ENCODE peak calls at places on chromosome X, in six cellular contexts. O is fibroblast of lung, G is HCT116, E is K562, N is neuronal stem cell, Y is PC-3. W is an unnamed sample. For H3K4me1, the result is how much of the 10 kb centered on the place peaks cover.

GRCh38 chrX:131747173-131747572 is 203.3 kb downstream of the OR13H1 start:
- DNase-seq in E (no peak), N (no peak), G (no peak), O (peak), Y (peak), W (peak)

GRCh38 chrX:139905041-139905440 is 27.8 kb downstream of the ATP11C start:
- DNase-seq in O (peak), G (no peak), E (no peak), Y (no peak), N (no peak), W (no peak)

GRCh38 chrX:41563881-41564280 is 116.7 kb downstream of the NYX start:
- DNase-seq in O (peak), N (no peak), Y (no peak), E (no peak), G (no peak), W (no peak)

GRCh38 chrX:101764538-101764937 is 104.9 kb upstream of the ARMCX2 start:
- DNase-seq in Y (no peak), G (no peak), O (peak), E (no peak), N (no peak), W (no peak)

GRCh38 chrX:150688911-150689451 is 4.2 kb upstream of the MTMR1 start:
- DNase-seq in Y (peak), G (peak), N (no peak), E (no peak), O (peak), W (no peak)

GRCh38 chrX:136166221-136166855 is 19.0 kb downstream of the FHL1 start:
- DNase-seq in N (no peak), G (no peak), O (peak), Y (peak), E (no peak), W (peak)

GRCh38 chrX:43882294-43882681 is at the start of gene MAOB:
- DNase-seq in O (peak), Y (no peak), G (no peak), E (peak), N (peak), W (no peak)

GRCh38 chrX:69073721-69074120 is 91.5 kb downstream of the PJA1 start:
- DNase-seq in G (no peak), Y (no peak), N (no peak), O (no peak), E (no peak), W (no peak)

GRCh38 chrX:110175146-110175545 is 142.7 kb downstream of the AMMECR1 start:
- DNase-seq in N (no peak), G (no peak), O (no peak), Y (no peak), E (no peak), W (no peak)

GRCh38 chrX:109709129-109709631 is 23.9 kb downstream of the ACSL4 start:
- DNase-seq in N (no peak), Y (peak), G (peak), O (peak), E (no peak), W (no peak)

GRCh38 chrX:46811101-46811500 is 25.7 kb upstream of the RP2 start:
- DNase-seq in O (no peak), Y (peak), E (no peak), G (no peak), N (no peak), W (no peak)

GRCh38 chrX:150692837-150693781 is at the start of gene MTMR1:
- DNase-seq in G (no peak), N (no peak), Y (peak), E (peak), O (no peak), W (peak)

GRCh38 chrX:118418811-118419251 is 72.9 kb downstream of the WDR44 start:
- DNase-seq in N (no peak), E (no peak), Y (no peak), G (no peak), O (no peak), W (no peak)

GRCh38 chrX:103396186-103396585 is 19.8 kb downstream of the BEX3 start:
- DNase-seq in E (no peak), O (peak), N (no peak), G (no peak), Y (no peak), W (no peak)

DNA sequence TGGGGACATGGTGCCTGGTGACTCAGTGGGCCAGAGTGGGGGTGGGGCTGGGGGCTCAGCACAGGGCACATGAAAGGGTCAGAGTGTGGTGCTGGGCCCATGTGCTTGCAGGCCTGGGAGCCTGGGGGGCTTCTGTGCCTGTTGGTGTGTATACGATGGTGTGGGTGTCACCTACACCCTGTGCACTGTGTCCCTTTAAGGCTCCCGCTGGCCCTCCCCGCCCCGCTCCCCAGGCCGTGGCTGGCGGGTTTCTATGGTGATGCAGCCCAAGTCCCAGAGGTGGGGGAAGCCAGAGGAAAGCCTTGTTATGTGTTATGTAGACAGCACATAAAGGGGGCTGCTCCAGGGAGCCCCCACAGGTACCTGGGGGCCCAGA is 5.5 kb downstream of the L1CAM start:
- DNase-seq in G (no peak), Y (no peak), O (no peak), E (no peak), N (no peak), W (no peak)
- H3K4me1 ChIP-seq in G (under half), Y (under half), O (under half), E (under half), N (half or more), W (under half)

DNA sequence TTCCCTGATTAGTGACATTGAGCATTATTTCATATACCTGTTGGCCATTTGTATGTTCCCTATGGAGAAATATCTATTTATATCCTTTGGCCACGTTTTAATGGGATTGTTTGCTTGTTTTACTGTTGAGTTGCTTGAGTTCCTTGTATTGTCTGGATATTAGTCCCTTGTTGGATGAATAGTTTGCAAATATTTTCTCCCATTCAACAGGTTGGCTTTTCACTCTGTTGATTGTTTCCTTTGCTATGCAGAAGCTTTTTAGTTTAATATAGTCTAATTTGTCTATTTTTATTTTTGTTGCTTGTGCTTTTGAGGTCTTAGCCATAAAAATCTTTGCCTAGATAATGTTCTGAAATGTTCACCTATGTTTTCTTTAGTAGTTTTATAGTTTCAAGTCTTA is 60.2 kb upstream of the HUWE1 start:
- DNase-seq in E (no peak), Y (no peak), N (no peak), O (no peak), G (no peak), W (no peak)
- H2AFZ ChIP-seq in E (no peak), Y (no peak), N (no peak), O (no peak), G (no peak), W (no peak)

DNA sequence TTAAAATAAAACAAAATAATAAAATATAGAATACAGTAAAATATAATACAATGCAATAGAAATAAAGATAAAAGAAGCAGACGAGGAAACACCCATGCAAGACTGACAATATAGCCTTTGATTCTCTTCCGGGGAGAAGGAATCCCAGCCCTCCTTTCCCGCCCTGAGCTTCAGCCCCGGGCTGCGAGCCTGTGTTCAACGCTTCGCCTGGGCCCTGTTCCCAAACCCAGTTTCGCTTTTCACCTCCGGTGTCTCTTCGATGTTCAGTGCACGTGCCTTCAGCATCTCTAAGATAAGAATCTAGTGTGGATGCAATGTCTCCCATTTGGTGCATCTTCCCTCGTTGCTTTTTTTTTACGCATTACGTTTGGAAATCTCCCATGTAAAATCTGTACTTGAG is 38.4 kb upstream of the ARSD start:
- DNase-seq in E (no peak), O (no peak), G (no peak), Y (no peak), N (no peak), W (no peak)
- H3K4me2 ChIP-seq in E (no peak), O (no peak), G (no peak), Y (peak), N (no peak), W (no peak)

GRCh38 chrX:1492421-1493012 is 39.8 kb upstream of the ASMTL start:
- DNase-seq in O (no peak), E (no peak), G (no peak), Y (no peak), N (no peak), W (no peak)
- H3K4me1 ChIP-seq in O (under half), E (under half), G (under half), Y (under half), N (under half), W (half or more)

DNA sequence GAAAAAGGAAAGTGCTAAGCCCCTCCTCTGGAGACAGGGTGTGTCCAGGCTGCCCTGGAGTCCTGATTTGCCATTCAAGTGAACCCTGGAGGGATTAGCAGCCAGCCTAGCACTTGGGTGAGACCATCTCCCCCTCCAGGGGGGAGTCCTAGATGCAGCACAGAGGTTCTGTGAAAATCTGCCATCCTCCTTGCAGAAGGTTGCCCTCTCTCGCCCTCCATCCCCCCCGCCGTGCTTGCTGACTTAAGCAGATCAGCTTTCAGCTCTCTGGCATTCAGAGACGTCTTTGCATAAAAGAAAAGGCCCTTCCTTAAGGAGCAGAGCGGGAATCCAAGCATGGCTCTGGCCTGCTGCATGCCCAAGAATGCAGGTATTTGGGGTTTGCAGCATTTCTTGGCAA is 102.1 kb upstream of the SCML1 start:
- DNase-seq in G (no peak), Y (no peak), O (peak), N (peak), E (no peak), W (no peak)
- H2AFZ ChIP-seq in G (no peak), Y (no peak), O (no peak), N (peak), E (no peak), W (no peak)

DNA sequence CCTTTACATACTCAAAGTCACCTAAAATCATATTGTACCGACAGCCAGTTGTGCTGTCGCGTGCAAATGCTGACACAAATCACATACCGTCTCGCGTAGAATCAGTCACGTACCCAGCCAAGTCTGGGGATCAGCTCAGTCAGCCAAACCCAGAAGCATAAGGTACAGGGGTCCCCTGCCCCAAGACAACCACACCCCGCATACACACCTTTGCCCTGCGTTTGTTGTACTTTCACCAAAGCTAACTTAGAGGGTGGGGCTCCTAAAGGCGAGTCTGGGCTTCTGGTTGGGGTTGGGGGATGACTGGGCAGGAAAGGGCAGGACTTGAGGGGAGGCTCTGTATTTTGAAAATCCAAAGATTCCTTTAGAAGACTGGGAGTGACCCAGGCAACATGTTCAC is 823 bp downstream of the GDPD2 start:
- DNase-seq in O (no peak), E (no peak), G (no peak), N (no peak), Y (no peak), W (peak)
- H3K4me2 ChIP-seq in O (no peak), E (no peak), G (no peak), N (no peak), Y (no peak), W (no peak)

GRCh38 chrX:40150503-40150902 is 52.7 kb upstream of the BCOR start:
- DNase-seq in N (no peak), G (no peak), O (no peak), E (no peak), Y (peak), W (no peak)

GRCh38 chrX:40152706-40153334 is 55.1 kb upstream of the BCOR start:
- DNase-seq in N (no peak), Y (peak), G (no peak), E (no peak), O (no peak), W (no peak)

GRCh38 chrX:40149286-40150175 is 51.8 kb upstream of the BCOR start:
- DNase-seq in E (no peak), Y (no peak), N (no peak), G (no peak), O (no peak), W (no peak)

GRCh38 chrX:40152173-40152705 is 54.5 kb upstream of the BCOR start:
- DNase-seq in G (no peak), E (no peak), O (no peak), Y (peak), N (no peak), W (no peak)

GRCh38 chrX:40151211-40152172 is 53.7 kb upstream of the BCOR start:
- DNase-seq in G (no peak), N (no peak), O (no peak), E (no peak), Y (peak), W (no peak)
- H3K4me1 ChIP-seq in G (half or more), N (under half), O (under half), E (half or more), Y (under half), W (under half)

W was measured in Karpas-422.